ENCODE peak calls at places on chromosome 11, in eight cellular contexts. A is pancreas; T is tibial artery; K is body of pancreas; V is tibial nerve; G is CD4-positive, alpha-beta memory T cell; O is right atrium auricular region; S is psoas muscle. J is an unnamed sample. For H3K4me1, the result is how much of the 10 kb centered on the place peaks cover.

GRCh38 chr11:121367434-121367833 is 74.9 kb downstream of the SC5D start:
- DNase-seq in O (no peak), K (no peak), G (peak), A (no peak), V (no peak), S (no peak), T (no peak), J (no peak)

GRCh38 chr11:9090488-9091043 is 833 bp downstream of the SCUBE2 start:
- DNase-seq in V (no peak), G (no peak), S (no peak), K (no peak), T (no peak), A (no peak), O (no peak), J (no peak)

GRCh38 chr11:66068154-66068821 is 1.8 kb upstream of the PACS1 start:
- DNase-seq in K (peak), O (peak), A (peak), V (peak), G (peak), S (peak), T (peak), J (peak)

GRCh38 chr11:65274734-65275682 is 13.2 kb downstream of the POLA2 start:
- DNase-seq in S (peak), G (peak), K (peak), T (peak), O (peak), V (peak), A (no peak), J (no peak)

GRCh38 chr11:19953909-19954308 is 206.4 kb downstream of the DBX1 start:
- DNase-seq in T (no peak), V (no peak), O (no peak), A (no peak), K (no peak), G (no peak), S (no peak), J (no peak)

GRCh38 chr11:78420255-78420764 is 2.7 kb upstream of the GAB2 start:
- DNase-seq in G (peak), V (peak), O (peak), A (no peak), T (peak), K (peak), S (peak), J (peak)

GRCh38 chr11:19193916-19194315 is 7.9 kb downstream of the CSRP3 start:
- DNase-seq in T (no peak), A (no peak), K (no peak), G (no peak), S (no peak), O (no peak), V (no peak), J (no peak)

GRCh38 chr11:64477675-64478074 is 113.3 kb upstream of the SLC22A12 start:
- DNase-seq in T (no peak), G (no peak), V (no peak), S (no peak), K (no peak), A (no peak), O (no peak), J (no peak)

GRCh38 chr11:113626736-113627135 is 79.4 kb downstream of the TMPRSS5 start:
- DNase-seq in O (no peak), S (no peak), V (no peak), T (no peak), K (no peak), A (no peak), G (no peak), J (no peak)

GRCh38 chr11:28860898-28861297 is 752.7 kb downstream of the METTL15 start:
- DNase-seq in K (no peak), V (no peak), G (no peak), A (no peak), S (no peak), T (no peak), O (no peak), J (no peak)

GRCh38 chr11:81219661-81220060 is 1514.0 kb downstream of the FAM181B start:
- DNase-seq in O (no peak), S (no peak), T (no peak), A (no peak), V (no peak), K (no peak), G (no peak), J (no peak)

GRCh38 chr11:67275606-67276409 is 9.5 kb downstream of the GRK2 start:
- DNase-seq in K (no peak), T (peak), O (no peak), S (peak), A (peak), G (no peak), V (no peak), J (no peak)

GRCh38 chr11:69434341-69434960 is 47.0 kb upstream of the LINC01488 start:
- DNase-seq in V (no peak), K (no peak), S (peak), O (no peak), A (peak), G (no peak), T (no peak), J (no peak)

GRCh38 chr11:69436041-69436982 is 45.2 kb upstream of the LINC01488 start:
- DNase-seq in G (no peak), A (peak), S (peak), T (no peak), O (no peak), K (no peak), V (no peak), J (no peak)

GRCh38 chr11:69433741-69434140 is 47.7 kb upstream of the LINC01488 start:
- DNase-seq in G (no peak), S (peak), K (no peak), T (no peak), A (peak), O (no peak), V (no peak), J (no peak)

GRCh38 chr11:69437001-69437875 is 44.2 kb upstream of the LINC01488 start:
- DNase-seq in O (no peak), K (peak), A (peak), T (no peak), S (peak), G (no peak), V (no peak), J (no peak)

DNA sequence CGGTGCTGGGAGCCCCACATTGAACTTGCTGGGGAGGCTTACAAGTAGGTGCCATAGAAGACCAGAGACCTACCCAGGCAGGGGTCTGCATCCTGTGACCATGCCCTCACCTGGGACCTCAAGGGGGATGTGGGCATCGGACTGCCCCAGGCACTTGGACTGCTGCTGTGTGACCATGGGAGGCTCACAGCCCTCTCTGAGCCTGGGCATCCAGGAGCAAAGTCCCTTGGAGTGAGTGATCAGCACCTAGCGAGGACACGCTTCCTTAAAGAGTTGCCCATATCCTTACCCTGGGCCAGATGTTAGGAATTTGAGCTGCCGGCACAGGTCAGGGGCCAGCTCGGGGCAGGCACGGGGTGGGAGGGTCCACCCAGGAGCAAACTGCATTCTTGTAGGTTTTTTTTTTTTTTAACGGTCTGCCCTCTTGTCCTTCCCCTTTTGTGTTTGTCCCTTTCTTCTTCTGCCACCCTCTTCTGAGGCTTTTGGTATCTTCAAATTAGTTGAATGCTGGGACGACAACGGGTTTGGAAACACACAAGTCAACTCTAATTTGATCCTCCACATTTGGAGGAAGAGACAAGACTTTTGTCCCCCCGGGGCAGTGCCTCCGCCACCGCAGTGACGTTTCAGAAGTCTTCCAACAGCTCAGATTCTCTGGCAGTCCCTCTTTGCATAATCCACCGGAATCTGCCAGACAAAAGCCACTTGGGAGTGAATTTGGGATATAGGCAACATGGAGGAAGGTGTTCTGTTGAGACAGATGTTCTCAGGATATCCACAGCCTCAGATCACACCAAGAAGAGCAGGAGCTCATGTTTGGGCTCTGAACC is 46.1 kb upstream of the LINC01488 start:
- DNase-seq in V (no peak), S (no peak), G (no peak), A (peak), T (no peak), K (no peak), O (no peak), J (no peak)
- H3K27ac ChIP-seq in V (no peak), S (no peak), G (no peak), A (no peak), T (no peak), K (no peak), O (no peak), J (no peak)

DNA sequence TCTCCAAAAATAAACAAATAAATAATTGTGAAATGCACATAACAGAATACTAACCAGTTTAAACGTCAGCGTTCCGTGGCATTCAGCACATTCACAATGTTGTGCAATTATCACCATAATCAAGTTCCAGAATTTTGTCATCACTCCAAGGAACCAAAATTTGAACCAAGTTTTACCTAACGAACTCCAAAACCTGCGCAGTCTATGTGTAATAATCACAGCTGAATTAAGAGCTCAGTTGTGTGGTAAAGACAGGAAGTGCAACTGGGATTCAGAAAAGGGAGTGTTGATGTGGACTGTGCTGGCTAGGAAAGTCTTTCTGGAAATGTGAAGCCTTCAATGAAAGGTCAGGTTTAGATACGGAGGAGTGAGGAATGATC is 5.4 kb upstream of the MCAM start:
- DNase-seq in K (no peak), G (no peak), T (no peak), A (no peak), O (no peak), V (no peak), S (no peak), J (no peak)
- H3K4me1 ChIP-seq in K (under half), G (under half), T (half or more), A (under half), O (under half), V (under half), S (under half), J (under half)

GRCh38 chr11:108307751-108308150 is 84.9 kb downstream of the ATM start:
- DNase-seq in G (no peak), T (no peak), V (no peak), O (no peak), S (no peak), A (no peak), K (no peak), J (no peak)

GRCh38 chr11:108316061-108316460 is 93.2 kb downstream of the ATM start:
- DNase-seq in K (no peak), S (no peak), V (no peak), T (no peak), G (no peak), O (no peak), A (no peak), J (no peak)

GRCh38 chr11:108313444-108313843 is 90.6 kb downstream of the ATM start:
- DNase-seq in S (no peak), O (no peak), A (no peak), V (no peak), G (no peak), T (no peak), K (no peak), J (no peak)
- H3K4me3 ChIP-seq in S (no peak), O (no peak), A (no peak), V (no peak), G (no peak), T (no peak), K (no peak), J (no peak)

DNA sequence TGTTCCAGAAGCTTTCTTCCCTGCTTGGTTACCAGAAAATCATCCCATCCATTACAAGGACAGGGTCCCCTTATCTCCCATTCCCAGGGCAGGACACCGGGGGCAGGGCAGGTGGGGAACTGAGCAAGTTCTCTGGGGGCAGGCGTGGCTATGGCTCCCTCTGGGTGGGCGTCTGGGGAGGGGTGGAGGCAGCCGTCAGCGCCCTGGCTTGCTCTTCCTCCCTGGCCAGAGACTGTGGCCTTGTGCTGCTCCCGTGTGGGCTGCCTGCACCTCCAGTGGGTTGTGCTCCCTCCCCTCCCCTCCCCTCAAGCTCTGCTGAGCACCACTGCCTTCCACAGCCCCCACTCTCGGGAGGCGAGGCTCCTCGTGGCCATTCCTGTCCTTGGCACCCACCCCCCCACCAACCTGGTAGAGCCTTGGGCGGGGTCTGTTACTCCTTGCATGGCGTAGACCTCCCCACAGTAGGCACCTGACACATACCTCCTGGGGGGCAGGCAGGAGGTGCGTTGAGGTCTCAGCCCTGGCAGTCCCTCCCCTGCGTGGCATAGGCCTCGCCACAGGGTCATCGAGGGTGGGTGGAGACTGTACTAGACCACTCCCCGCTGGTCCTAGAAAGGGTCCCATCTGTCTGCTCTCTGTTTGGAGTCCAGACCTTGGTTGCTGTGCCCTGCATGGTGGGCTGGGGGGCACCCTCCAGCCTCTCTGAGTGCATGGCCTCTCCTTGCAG is 24.2 kb upstream of the PPP6R3 start:
- DNase-seq in S (no peak), A (no peak), K (no peak), T (no peak), G (no peak), O (no peak), V (no peak), J (no peak)
- H3K27ac ChIP-seq in S (no peak), A (no peak), K (no peak), T (peak), G (no peak), O (no peak), V (no peak), J (no peak)

GRCh38 chr11:27409742-27410141 is 46.7 kb upstream of the CCDC34 start:
- DNase-seq in V (no peak), K (no peak), O (no peak), A (no peak), G (no peak), S (no peak), T (no peak), J (no peak)

GRCh38 chr11:27411330-27411729 is 48.3 kb upstream of the CCDC34 start:
- DNase-seq in S (no peak), T (no peak), O (no peak), G (no peak), V (no peak), A (no peak), K (no peak), J (no peak)

GRCh38 chr11:27410301-27410700 is 47.3 kb upstream of the CCDC34 start:
- DNase-seq in O (no peak), K (no peak), V (no peak), T (no peak), A (no peak), G (no peak), S (no peak), J (no peak)

GRCh38 chr11:27408231-27408630 is 45.2 kb upstream of the CCDC34 start:
- DNase-seq in G (no peak), S (no peak), O (no peak), A (no peak), T (no peak), V (no peak), K (no peak), J (no peak)

GRCh38 chr11:27409060-27409459 is 46.0 kb upstream of the CCDC34 start:
- DNase-seq in V (no peak), O (no peak), A (no peak), S (no peak), K (no peak), T (peak), G (no peak), J (no peak)
- H3K4me1 ChIP-seq in V (under half), O (under half), A (under half), S (under half), K (half or more), T (under half), G (under half), J (under half)

GRCh38 chr11:86802601-86803051 is 2.3 kb downstream of the PRSS23 start:
- DNase-seq in T (no peak), G (no peak), A (no peak), O (no peak), S (no peak), V (no peak), K (peak), J (no peak)
- H3K4me3 ChIP-seq in T (peak), G (no peak), A (no peak), O (no peak), S (peak), V (no peak), K (no peak), J (no peak)

J was measured in effector memory CD4-positive, alpha-beta T cell.